ENCODE peak calls at places on chromosomes 5 and 9, in seven cellular contexts. One of them, this sample, is unnamed.

GRCh38 chr5:173890195-173890951 is 2.2 kb downstream of the CPEB4 start:
- DNase-seq in adrenal gland: peak; percentile 85
- DNase-seq in CD4-positive, alpha-beta T cell: no peak
- DNase-seq in left ventricle myocardium inferior: peak; percentile 38
- DNase-seq in heart right ventricle: peak; percentile 45
- DNase-seq in lower lobe of right lung: no peak
- DNase-seq in fibroblast of lung: no peak
- DNase-seq in this sample: peak; percentile 65

GRCh38 chr5:10585120-10585915 is 21.4 kb downstream of the ANKRD33B start:
- DNase-seq in left ventricle myocardium inferior: no peak
- DNase-seq in lower lobe of right lung: no peak
- DNase-seq in CD4-positive, alpha-beta T cell: no peak
- DNase-seq in heart right ventricle: no peak
- DNase-seq in adrenal gland: peak; percentile 36
- DNase-seq in fibroblast of lung: no peak
- DNase-seq in this sample: no peak

GRCh38 chr9:122579874-122580273 is 3.3 kb downstream of the OR1L8 start:
- DNase-seq in left ventricle myocardium inferior: no peak
- DNase-seq in CD4-positive, alpha-beta T cell: no peak
- DNase-seq in fibroblast of lung: no peak
- DNase-seq in lower lobe of right lung: no peak
- DNase-seq in adrenal gland: no peak
- DNase-seq in heart right ventricle: no peak
- DNase-seq in this sample: no peak

GRCh38 chr5:28823231-28823630 is 1784.8 kb upstream of the CDH9 start:
- DNase-seq in adrenal gland: no peak
- DNase-seq in lower lobe of right lung: no peak
- DNase-seq in CD4-positive, alpha-beta T cell: no peak
- DNase-seq in left ventricle myocardium inferior: no peak
- DNase-seq in heart right ventricle: no peak
- DNase-seq in fibroblast of lung: no peak
- DNase-seq in this sample: no peak

GRCh38 chr5:109374625-109375024 is 35.1 kb downstream of the PJA2 start:
- DNase-seq in adrenal gland: no peak
- DNase-seq in left ventricle myocardium inferior: no peak
- DNase-seq in CD4-positive, alpha-beta T cell: no peak
- DNase-seq in heart right ventricle: no peak
- DNase-seq in fibroblast of lung: no peak
- DNase-seq in lower lobe of right lung: no peak
- DNase-seq in this sample: no peak

GRCh38 chr9:89756891-89757537 is 152.2 kb downstream of the GADD45G start:
- DNase-seq in heart right ventricle: peak; percentile 64
- DNase-seq in CD4-positive, alpha-beta T cell: no peak
- DNase-seq in fibroblast of lung: no peak
- DNase-seq in left ventricle myocardium inferior: peak; percentile 71
- DNase-seq in lower lobe of right lung: no peak
- DNase-seq in adrenal gland: peak; percentile 84
- DNase-seq in this sample: no peak

GRCh38 chr5:114393159-114393558 is 31.3 kb downstream of the KCNN2 start:
- DNase-seq in adrenal gland: no peak
- DNase-seq in heart right ventricle: no peak
- DNase-seq in CD4-positive, alpha-beta T cell: no peak
- DNase-seq in lower lobe of right lung: no peak
- DNase-seq in left ventricle myocardium inferior: no peak
- DNase-seq in fibroblast of lung: no peak
- DNase-seq in this sample: no peak

GRCh38 chr5:137995077-137995746 is 37.7 kb downstream of the FAM13B start:
- DNase-seq in fibroblast of lung: peak; percentile 54
- DNase-seq in heart right ventricle: no peak
- DNase-seq in adrenal gland: no peak
- DNase-seq in lower lobe of right lung: no peak
- DNase-seq in CD4-positive, alpha-beta T cell: no peak
- DNase-seq in left ventricle myocardium inferior: no peak
- DNase-seq in this sample: no peak

GRCh38 chr5:35651002-35651756 is 33.5 kb downstream of the SPEF2 start:
- DNase-seq in CD4-positive, alpha-beta T cell: peak; percentile 62
- DNase-seq in lower lobe of right lung: no peak
- DNase-seq in fibroblast of lung: peak; percentile 40
- DNase-seq in adrenal gland: peak; percentile 62
- DNase-seq in heart right ventricle: no peak
- DNase-seq in left ventricle myocardium inferior: no peak
- DNase-seq in this sample: peak; percentile 83

GRCh38 chr9:3331801-3332200 is 194.0 kb downstream of the RFX3 start:
- DNase-seq in heart right ventricle: no peak
- DNase-seq in adrenal gland: no peak
- DNase-seq in CD4-positive, alpha-beta T cell: no peak
- DNase-seq in fibroblast of lung: no peak
- DNase-seq in left ventricle myocardium inferior: no peak
- DNase-seq in lower lobe of right lung: no peak
- DNase-seq in this sample: peak; percentile 16

GRCh38 chr5:135053278-135053677 is 19.2 kb upstream of the PITX1 start:
- DNase-seq in CD4-positive, alpha-beta T cell: no peak
- DNase-seq in heart right ventricle: no peak
- DNase-seq in lower lobe of right lung: peak; percentile 17
- DNase-seq in adrenal gland: no peak
- DNase-seq in left ventricle myocardium inferior: no peak
- DNase-seq in fibroblast of lung: no peak
- DNase-seq in this sample: peak; percentile 98

GRCh38 chr9:80041821-80042220 is 470.1 kb downstream of the TLE4 start:
- DNase-seq in lower lobe of right lung: no peak
- DNase-seq in left ventricle myocardium inferior: no peak
- DNase-seq in fibroblast of lung: no peak
- DNase-seq in CD4-positive, alpha-beta T cell: no peak
- DNase-seq in adrenal gland: no peak
- DNase-seq in heart right ventricle: no peak
- DNase-seq in this sample: no peak

GRCh38 chr9:89890326-89890980 is 285.6 kb downstream of the GADD45G start:
- DNase-seq in adrenal gland: peak; percentile 39
- DNase-seq in heart right ventricle: no peak
- DNase-seq in lower lobe of right lung: no peak
- DNase-seq in left ventricle myocardium inferior: no peak
- DNase-seq in CD4-positive, alpha-beta T cell: no peak
- DNase-seq in fibroblast of lung: no peak
- DNase-seq in this sample: no peak

GRCh38 chr5:142779163-142779562 is 9.0 kb downstream of the ARHGAP26 start:
- DNase-seq in adrenal gland: no peak
- DNase-seq in lower lobe of right lung: no peak
- DNase-seq in left ventricle myocardium inferior: peak; percentile 23
- DNase-seq in CD4-positive, alpha-beta T cell: no peak
- DNase-seq in heart right ventricle: no peak
- DNase-seq in fibroblast of lung: peak; percentile 53
- DNase-seq in this sample: no peak

GRCh38 chr9:20972684-20973083 is 58.8 kb downstream of the HACD4 start:
- DNase-seq in fibroblast of lung: no peak
- DNase-seq in lower lobe of right lung: no peak
- DNase-seq in left ventricle myocardium inferior: no peak
- DNase-seq in CD4-positive, alpha-beta T cell: no peak
- DNase-seq in adrenal gland: no peak
- DNase-seq in heart right ventricle: no peak
- DNase-seq in this sample: no peak

GRCh38 chr5:161960314-161960713 is 107.3 kb upstream of the GABRG2 start:
- DNase-seq in left ventricle myocardium inferior: no peak
- DNase-seq in heart right ventricle: no peak
- DNase-seq in adrenal gland: no peak
- DNase-seq in fibroblast of lung: no peak
- DNase-seq in CD4-positive, alpha-beta T cell: no peak
- DNase-seq in lower lobe of right lung: no peak
- DNase-seq in this sample: no peak

GRCh38 chr5:170307575-170308465 is 10.2 kb upstream of the LCP2 start:
- DNase-seq in CD4-positive, alpha-beta T cell: no peak
- DNase-seq in left ventricle myocardium inferior: peak; percentile 77
- DNase-seq in lower lobe of right lung: peak; percentile 78
- DNase-seq in adrenal gland: peak; percentile 91
- DNase-seq in heart right ventricle: peak; percentile 55
- DNase-seq in fibroblast of lung: peak; percentile 38
- DNase-seq in this sample: no peak

GRCh38 chr9:116501871-116502270 is 185.2 kb upstream of the TRIM32 start:
- DNase-seq in CD4-positive, alpha-beta T cell: no peak
- DNase-seq in adrenal gland: no peak
- DNase-seq in left ventricle myocardium inferior: no peak
- DNase-seq in fibroblast of lung: peak; percentile 64
- DNase-seq in lower lobe of right lung: no peak
- DNase-seq in heart right ventricle: no peak
- DNase-seq in this sample: no peak

GRCh38 chr9:80931163-80931562 is 758.2 kb downstream of the TLE1 start:
- DNase-seq in heart right ventricle: no peak
- DNase-seq in CD4-positive, alpha-beta T cell: no peak
- DNase-seq in left ventricle myocardium inferior: no peak
- DNase-seq in lower lobe of right lung: no peak
- DNase-seq in fibroblast of lung: no peak
- DNase-seq in adrenal gland: no peak
- DNase-seq in this sample: no peak

GRCh38 chr5:102937916-102938315 is 182.0 kb downstream of the GIN1 start:
- DNase-seq in CD4-positive, alpha-beta T cell: no peak
- DNase-seq in left ventricle myocardium inferior: no peak
- DNase-seq in heart right ventricle: no peak
- DNase-seq in adrenal gland: no peak
- DNase-seq in lower lobe of right lung: no peak
- DNase-seq in fibroblast of lung: peak; percentile 69
- DNase-seq in this sample: no peak

GRCh38 chr5:177516601-177517568 is at the start of gene DDX41:
- DNase-seq in adrenal gland: peak; percentile 99
- DNase-seq in heart right ventricle: peak; percentile 96
- DNase-seq in fibroblast of lung: peak; percentile 98
- DNase-seq in left ventricle myocardium inferior: peak; percentile 98
- DNase-seq in lower lobe of right lung: peak; percentile 98
- DNase-seq in CD4-positive, alpha-beta T cell: peak; percentile 93
- DNase-seq in this sample: peak; percentile 96

GRCh38 chr5:149362541-149362940 is 4.7 kb downstream of the PCYOX1L start:
- DNase-seq in left ventricle myocardium inferior: no peak
- DNase-seq in CD4-positive, alpha-beta T cell: no peak
- DNase-seq in adrenal gland: no peak
- DNase-seq in heart right ventricle: no peak
- DNase-seq in fibroblast of lung: no peak
- DNase-seq in lower lobe of right lung: no peak
- DNase-seq in this sample: no peak

GRCh38 chr5:109619661-109620060 is 70.1 kb upstream of the MAN2A1 start:
- DNase-seq in CD4-positive, alpha-beta T cell: no peak
- DNase-seq in heart right ventricle: no peak
- DNase-seq in adrenal gland: no peak
- DNase-seq in lower lobe of right lung: no peak
- DNase-seq in fibroblast of lung: no peak
- DNase-seq in left ventricle myocardium inferior: no peak
- DNase-seq in this sample: no peak

GRCh38 chr5:41921874-41922273 is 3.2 kb upstream of the FBXO4 start:
- DNase-seq in left ventricle myocardium inferior: no peak
- DNase-seq in adrenal gland: no peak
- DNase-seq in CD4-positive, alpha-beta T cell: no peak
- DNase-seq in heart right ventricle: no peak
- DNase-seq in fibroblast of lung: peak; percentile 72
- DNase-seq in lower lobe of right lung: no peak
- DNase-seq in this sample: no peak

GRCh38 chr5:58439094-58439644 is 20.7 kb downstream of the PLK2 start:
- DNase-seq in heart right ventricle: no peak
- DNase-seq in left ventricle myocardium inferior: no peak
- DNase-seq in adrenal gland: no peak
- DNase-seq in CD4-positive, alpha-beta T cell: no peak
- DNase-seq in fibroblast of lung: peak; percentile 50
- DNase-seq in lower lobe of right lung: no peak
- DNase-seq in this sample: no peak

DNA sequence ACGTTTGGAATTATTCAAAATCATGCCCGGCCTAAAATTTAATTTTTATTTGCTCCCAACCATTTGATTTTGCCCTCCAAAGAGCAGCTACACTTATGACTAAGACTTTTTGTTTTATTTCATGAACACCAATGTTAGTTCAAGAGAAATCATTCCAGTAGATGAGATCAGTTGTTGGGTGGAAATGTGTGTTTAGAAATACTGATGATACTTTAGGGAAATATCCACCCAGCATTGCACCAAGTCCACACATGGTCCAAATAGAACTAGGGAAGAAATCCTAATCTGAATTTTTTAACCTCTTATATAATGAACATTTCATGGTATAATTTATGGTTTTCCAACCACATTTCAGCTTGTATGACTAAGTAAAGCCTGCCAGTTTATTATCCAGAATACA is 28.3 kb upstream of the GOLPH3 start:
- DNase-seq in fibroblast of lung: peak; percentile 45
- DNase-seq in heart right ventricle: no peak
- DNase-seq in left ventricle myocardium inferior: no peak
- DNase-seq in CD4-positive, alpha-beta T cell: no peak
- DNase-seq in lower lobe of right lung: no peak
- DNase-seq in adrenal gland: no peak
- DNase-seq in this sample: no peak
- H3K27ac ChIP-seq in fibroblast of lung: no peak overlapping the region
- H3K27ac ChIP-seq in heart right ventricle: no peak overlapping the region
- H3K27ac ChIP-seq in left ventricle myocardium inferior: peak overlapping the region; percentile 14
- H3K27ac ChIP-seq in CD4-positive, alpha-beta T cell: no peak overlapping the region
- H3K27ac ChIP-seq in lower lobe of right lung: no peak overlapping the region
- H3K27ac ChIP-seq in adrenal gland: no peak overlapping the region
- H3K27ac ChIP-seq in this sample: no peak overlapping the region

DNA sequence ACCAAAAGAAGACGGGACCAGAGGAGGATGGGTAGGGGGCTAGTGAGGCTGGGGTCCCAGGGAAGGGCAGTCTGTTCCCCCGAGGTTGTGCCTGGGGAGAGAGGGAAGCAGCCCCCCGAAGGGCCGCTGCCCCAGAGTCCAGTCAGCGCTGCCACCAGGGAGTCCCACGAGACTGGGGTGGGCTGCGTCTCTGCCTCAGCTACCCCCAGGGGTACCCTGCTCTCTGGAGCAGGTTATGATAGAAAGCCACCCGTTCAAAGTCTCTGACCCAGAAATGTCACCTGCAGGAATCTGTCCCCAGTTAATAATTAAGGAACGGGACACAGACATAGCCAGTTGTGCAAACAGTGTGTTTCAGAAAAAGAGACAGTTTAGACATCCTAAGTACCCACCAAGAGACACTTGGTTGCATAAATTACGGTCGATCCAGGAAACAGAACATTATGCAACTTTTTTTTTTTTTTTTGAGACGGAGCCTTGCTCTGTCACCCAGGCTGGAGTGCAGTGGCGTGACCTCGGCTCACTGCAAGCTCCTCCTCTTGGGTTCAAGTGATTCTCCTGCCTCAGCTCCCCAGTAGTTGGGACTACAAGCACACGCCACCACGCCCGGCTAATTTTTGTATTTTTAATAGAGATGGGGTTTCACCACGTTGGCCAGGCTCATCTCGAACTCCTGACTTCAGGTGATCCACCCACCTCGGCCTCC is 10.7 kb upstream of the AGPAT2 start:
- DNase-seq in CD4-positive, alpha-beta T cell: no peak
- DNase-seq in left ventricle myocardium inferior: no peak
- DNase-seq in lower lobe of right lung: peak; percentile 77
- DNase-seq in fibroblast of lung: no peak
- DNase-seq in adrenal gland: no peak
- DNase-seq in heart right ventricle: no peak
- DNase-seq in this sample: no peak
- H3K27ac ChIP-seq in CD4-positive, alpha-beta T cell: no peak overlapping the region
- H3K27ac ChIP-seq in left ventricle myocardium inferior: no peak overlapping the region
- H3K27ac ChIP-seq in lower lobe of right lung: peak overlapping the region; percentile 51
- H3K27ac ChIP-seq in fibroblast of lung: no peak overlapping the region
- H3K27ac ChIP-seq in adrenal gland: no peak overlapping the region
- H3K27ac ChIP-seq in heart right ventricle: no peak overlapping the region
- H3K27ac ChIP-seq in this sample: no peak overlapping the region

GRCh38 chr9:134224130-134224826 is 59.9 kb upstream of the RNU6ATAC start:
- DNase-seq in CD4-positive, alpha-beta T cell: no peak
- DNase-seq in adrenal gland: no peak
- DNase-seq in left ventricle myocardium inferior: no peak
- DNase-seq in heart right ventricle: peak; percentile 3
- DNase-seq in fibroblast of lung: no peak
- DNase-seq in lower lobe of right lung: peak; percentile 11
- DNase-seq in this sample: no peak
- H3K27ac ChIP-seq in CD4-positive, alpha-beta T cell: no peak overlapping the region
- H3K27ac ChIP-seq in adrenal gland: no peak overlapping the region
- H3K27ac ChIP-seq in left ventricle myocardium inferior: no peak overlapping the region
- H3K27ac ChIP-seq in heart right ventricle: no peak overlapping the region
- H3K27ac ChIP-seq in fibroblast of lung: no peak overlapping the region
- H3K27ac ChIP-seq in lower lobe of right lung: no peak overlapping the region
- H3K27ac ChIP-seq in this sample: no peak overlapping the region

GRCh38 chr9:111605041-111605559 is 5.7 kb upstream of the PTGR1 start:
- DNase-seq in fibroblast of lung: no peak
- DNase-seq in heart right ventricle: no peak
- DNase-seq in CD4-positive, alpha-beta T cell: no peak
- DNase-seq in adrenal gland: no peak
- DNase-seq in left ventricle myocardium inferior: no peak
- DNase-seq in lower lobe of right lung: no peak
- DNase-seq in this sample: no peak
- H3K27ac ChIP-seq in fibroblast of lung: no peak overlapping the region
- H3K27ac ChIP-seq in heart right ventricle: no peak overlapping the region
- H3K27ac ChIP-seq in CD4-positive, alpha-beta T cell: no peak overlapping the region
- H3K27ac ChIP-seq in adrenal gland: no peak overlapping the region
- H3K27ac ChIP-seq in left ventricle myocardium inferior: no peak overlapping the region
- H3K27ac ChIP-seq in lower lobe of right lung: no peak overlapping the region
- H3K27ac ChIP-seq in this sample: no peak overlapping the region